ENCODE peak calls at places on chromosomes 2 and 18, in six cellular contexts. W, T, K, O, U and H are unnamed samples.

GRCh38 chr2:48175254-48175653 is 269.0 kb upstream of the FBXO11 start:
- DNase-seq in U (no peak), T (no peak), W (peak), K (no peak), O (no peak), H (no peak)

GRCh38 chr18:50373531-50373930 is 1.3 kb upstream of the SKA1 start:
- DNase-seq in W (no peak), K (no peak), O (no peak), U (no peak), T (no peak), H (no peak)

GRCh38 chr2:119852214-119852613 is 92.5 kb downstream of the PTPN4 start:
- DNase-seq in O (no peak), W (no peak), U (no peak), K (no peak), T (no peak), H (no peak)

GRCh38 chr2:207481924-207482323 is 47.8 kb upstream of the CREB1 start:
- DNase-seq in K (no peak), U (no peak), O (no peak), W (no peak), T (no peak), H (no peak)

GRCh38 chr2:144995482-144995881 is 475.6 kb upstream of the ZEB2 start:
- DNase-seq in T (no peak), O (no peak), U (no peak), K (no peak), W (peak), H (no peak)

GRCh38 chr18:75170022-75170789 is 38.7 kb downstream of the PTGR3 start:
- DNase-seq in U (no peak), W (no peak), T (no peak), O (no peak), K (no peak), H (no peak)

GRCh38 chr18:12862467-12862866 is 21.6 kb downstream of the PTPN2 start:
- DNase-seq in T (no peak), O (peak), K (no peak), W (no peak), U (no peak), H (no peak)

GRCh38 chr2:169136885-169137534 is 67.6 kb downstream of the DHRS9 start:
- DNase-seq in O (no peak), T (no peak), U (no peak), K (no peak), W (no peak), H (no peak)

GRCh38 chr2:186543561-186544131 is 46.2 kb upstream of the ITGAV start:
- DNase-seq in T (no peak), O (no peak), W (peak), U (no peak), K (no peak), H (no peak)

GRCh38 chr2:112493048-112493447 is 11.1 kb downstream of the TTL start:
- DNase-seq in T (no peak), W (peak), U (no peak), K (no peak), O (peak), H (no peak)

GRCh38 chr18:74204543-74205152 is 56.3 kb downstream of the TIMM21 start:
- DNase-seq in O (no peak), U (no peak), W (no peak), K (no peak), T (no peak), H (no peak)

GRCh38 chr18:60060026-60060425 is 160.2 kb downstream of the PMAIP1 start:
- DNase-seq in T (no peak), W (peak), U (no peak), K (no peak), O (no peak), H (no peak)

GRCh38 chr2:160719116-160719515 is 225.5 kb upstream of the RBMS1 start:
- DNase-seq in U (no peak), T (no peak), W (peak), K (no peak), O (no peak), H (no peak)

GRCh38 chr2:20401495-20401855 is 45.4 kb upstream of the RHOB start:
- DNase-seq in T (no peak), O (no peak), U (no peak), W (no peak), K (no peak), H (no peak)

GRCh38 chr2:45007961-45008295 is 1.3 kb downstream of the SIX2 start:
- DNase-seq in O (no peak), K (no peak), W (no peak), U (no peak), T (no peak), H (no peak)

GRCh38 chr2:180728928-180729559 is 251.4 kb upstream of the UBE2E3 start:
- DNase-seq in U (no peak), K (no peak), O (no peak), T (no peak), W (peak), H (no peak)

GRCh38 chr18:6015364-6015763 is 120.0 kb upstream of the TMEM200C start:
- DNase-seq in O (no peak), W (no peak), U (no peak), T (no peak), K (no peak), H (no peak)

GRCh38 chr2:223197046-223197445 is 145.1 kb downstream of the KCNE4 start:
- DNase-seq in K (no peak), O (no peak), W (peak), T (no peak), U (no peak), H (no peak)

GRCh38 chr18:11857177-11857887 is 6.1 kb downstream of the CHMP1B start:
- DNase-seq in K (no peak), O (peak), T (no peak), U (peak), W (peak), H (no peak)

GRCh38 chr2:149205143-149205542 is 125.2 kb upstream of the LYPD6 start:
- DNase-seq in U (no peak), T (no peak), W (no peak), K (no peak), O (no peak), H (no peak)

GRCh38 chr18:76351961-76352581 is 143.0 kb downstream of the ZNF516 start:
- DNase-seq in U (no peak), O (peak), W (peak), T (no peak), K (no peak), H (peak)

GRCh38 chr2:121283670-121284245 is 1.2 kb downstream of the TFCP2L1 start:
- DNase-seq in K (no peak), U (no peak), O (no peak), T (no peak), W (no peak), H (no peak)

GRCh38 chr2:72924353-72925240 is 7.3 kb downstream of the EMX1 start:
- DNase-seq in U (no peak), K (no peak), O (peak), W (no peak), T (no peak), H (no peak)

GRCh38 chr2:168550670-168551069 is 94.6 kb downstream of the CERS6 start:
- DNase-seq in K (no peak), U (no peak), W (no peak), O (peak), T (no peak), H (peak)

GRCh38 chr2:162890690-162891311 is 52.2 kb upstream of the KCNH7 start:
- DNase-seq in U (peak), T (no peak), K (no peak), W (peak), O (peak), H (peak)

GRCh38 chr2:163800889-163801498 is 65.2 kb upstream of the FIGN start:
- DNase-seq in K (no peak), W (peak), O (peak), U (no peak), T (no peak), H (no peak)

GRCh38 chr2:101418704-101419663 is 31.7 kb upstream of the CREG2 start:
- DNase-seq in T (peak), U (peak), K (peak), W (peak), O (peak), H (no peak)

GRCh38 chr2:37231251-37232130 is at the start of the genes CEBPZ and NDUFAF7:
- DNase-seq in W (peak), T (peak), O (peak), K (peak), U (peak), H (peak)

GRCh38 chr2:183011741-183012140 is 26.5 kb downstream of the NCKAP1 start:
- DNase-seq in U (no peak), W (no peak), O (no peak), K (no peak), T (no peak), H (no peak)

GRCh38 chr18:63207154-63207790 is 112.3 kb downstream of the BCL2 start:
- DNase-seq in T (no peak), U (no peak), O (no peak), W (no peak), K (no peak), H (no peak)

GRCh38 chr2:47631840-47632398 is 151.0 kb upstream of the MSH6 start:
- DNase-seq in U (peak), K (no peak), W (peak), O (peak), T (no peak), H (no peak)

GRCh38 chr18:12786669-12787068 is 83.8 kb downstream of the PSMG2 start:
- DNase-seq in U (no peak), W (no peak), O (no peak), T (no peak), K (no peak), H (no peak)

GRCh38 chr2:46471-47345 is at the start of gene FAM110C:
- DNase-seq in T (peak), W (peak), O (peak), K (no peak), U (no peak), H (no peak)

GRCh38 chr2:46003912-46004473 is 293.2 kb upstream of the EPAS1 start:
- DNase-seq in W (no peak), O (no peak), U (no peak), T (no peak), K (no peak), H (no peak)

GRCh38 chr2:105760191-105760590 is 15.5 kb downstream of the NCK2 start:
- DNase-seq in U (no peak), W (no peak), T (no peak), O (no peak), K (no peak), H (no peak)